ENCODE peak calls at places on chromosomes 4 and X, in ten cellular contexts. E, G, W, K, B, T, C, I, R and A are unnamed samples.
A peak's percentile ranks its signal among the peaks of the same experiment; 100 is the strongest.

GRCh38 chr4:74793757-74794340 is 474 bp downstream of the BTC start:
- DNase-seq in E (peak; percentile 63), G (peak; percentile 69), W (no peak), K (peak; percentile 66), B (no peak), T (peak; percentile 60), C (peak; percentile 91), I (peak; percentile 6), R (peak; percentile 96), A (peak; percentile 48)

GRCh38 chr4:94826206-94826605 is 68.5 kb downstream of the BMPR1B start:
- DNase-seq in E (no peak), G (no peak), W (no peak), K (no peak), B (no peak), T (no peak), C (no peak), I (no peak), R (no peak), A (no peak)

GRCh38 chr4:960736-961650 is 12.4 kb downstream of the DGKQ start:
- DNase-seq in E (no peak), G (no peak), W (no peak), K (no peak), B (no peak), T (no peak), C (no peak), I (peak; percentile 29), R (no peak), A (no peak)

GRCh38 chr4:182842104-182842600 is 75.0 kb downstream of the DCTD start:
- DNase-seq in E (no peak), G (no peak), W (no peak), K (no peak), B (no peak), T (no peak), C (no peak), I (no peak), R (no peak), A (no peak)

GRCh38 chrX:47078129-47079043 is at the start of gene RGN:
- DNase-seq in E (no peak), G (peak; percentile 32), W (no peak), K (no peak), B (no peak), T (no peak), C (peak; percentile 43), I (peak; percentile 18), R (no peak), A (peak; percentile 39)

GRCh38 chrX:110915120-110915519 is 119.5 kb upstream of the CHRDL1 start:
- DNase-seq in E (no peak), G (peak; percentile 19), W (no peak), K (no peak), B (no peak), T (no peak), C (no peak), I (no peak), R (no peak), A (peak; percentile 72)

GRCh38 chr4:114598191-114599121 is at the start of gene UGT8:
- DNase-seq in E (peak; percentile 34), G (peak; percentile 78), W (peak; percentile 82), K (no peak), B (peak; percentile 35), T (no peak), C (peak; percentile 88), I (peak; percentile 77), R (no peak), A (peak; percentile 44)

GRCh38 chr4:39021631-39022030 is 10.6 kb downstream of the TMEM156 start:
- DNase-seq in E (no peak), G (no peak), W (no peak), K (no peak), B (no peak), T (no peak), C (no peak), I (no peak), R (no peak), A (no peak)

GRCh38 chr4:6337331-6337935 is 67.8 kb downstream of the WFS1 start:
- DNase-seq in E (no peak), G (no peak), W (no peak), K (no peak), B (peak; percentile 54), T (no peak), C (no peak), I (no peak), R (peak; percentile 5), A (no peak)

GRCh38 chrX:46582964-46583363 is 9.4 kb downstream of the CHST7 start:
- DNase-seq in E (no peak), G (no peak), W (no peak), K (no peak), B (no peak), T (no peak), C (no peak), I (no peak), R (no peak), A (peak; percentile 87)

GRCh38 chr4:90906239-90906638 is 779.0 kb downstream of the CCSER1 start:
- DNase-seq in E (no peak), G (no peak), W (no peak), K (no peak), B (no peak), T (no peak), C (no peak), I (no peak), R (no peak), A (no peak)

GRCh38 chr4:654871-655734 is 19.0 kb downstream of the ATP5ME start:
- DNase-seq in E (no peak), G (no peak), W (no peak), K (no peak), B (no peak), T (no peak), C (no peak), I (no peak), R (no peak), A (no peak)

GRCh38 chr4:78451407-78451806 is 100.2 kb upstream of the ANXA3 start:
- DNase-seq in E (no peak), G (no peak), W (no peak), K (no peak), B (no peak), T (no peak), C (no peak), I (no peak), R (no peak), A (no peak)
- H3K9me2 ChIP-seq in E (no peaks in the 10 kb centered on the region), G (no peaks in the 10 kb centered on the region), W (no peaks in the 10 kb centered on the region), K (no peaks in the 10 kb centered on the region), B (no peaks in the 10 kb centered on the region), T (no peaks in the 10 kb centered on the region), C (no peaks in the 10 kb centered on the region), I (no peaks in the 10 kb centered on the region), R (no peaks in the 10 kb centered on the region), A (peaks cover 2% of the 10 kb centered on the region)

GRCh38 chr4:10096201-10096975 is 20.2 kb downstream of the WDR1 start:
- DNase-seq in E (peak; percentile 89), G (peak; percentile 64), W (no peak), K (peak; percentile 90), B (peak; percentile 76), T (no peak), C (no peak), I (no peak), R (peak; percentile 98), A (peak; percentile 96)

GRCh38 chr4:10099521-10100325 is 16.9 kb downstream of the WDR1 start:
- DNase-seq in E (no peak), G (no peak), W (no peak), K (no peak), B (no peak), T (no peak), C (no peak), I (no peak), R (no peak), A (no peak)

GRCh38 chr4:10098770-10099139 is 17.8 kb downstream of the WDR1 start:
- DNase-seq in E (peak; percentile 36), G (no peak), W (no peak), K (no peak), B (peak; percentile 41), T (no peak), C (no peak), I (no peak), R (no peak), A (peak; percentile 82)

GRCh38 chr4:10096976-10097330 is 19.6 kb downstream of the WDR1 start:
- DNase-seq in E (no peak), G (no peak), W (no peak), K (no peak), B (no peak), T (no peak), C (no peak), I (no peak), R (peak; percentile 59), A (no peak)

DNA sequence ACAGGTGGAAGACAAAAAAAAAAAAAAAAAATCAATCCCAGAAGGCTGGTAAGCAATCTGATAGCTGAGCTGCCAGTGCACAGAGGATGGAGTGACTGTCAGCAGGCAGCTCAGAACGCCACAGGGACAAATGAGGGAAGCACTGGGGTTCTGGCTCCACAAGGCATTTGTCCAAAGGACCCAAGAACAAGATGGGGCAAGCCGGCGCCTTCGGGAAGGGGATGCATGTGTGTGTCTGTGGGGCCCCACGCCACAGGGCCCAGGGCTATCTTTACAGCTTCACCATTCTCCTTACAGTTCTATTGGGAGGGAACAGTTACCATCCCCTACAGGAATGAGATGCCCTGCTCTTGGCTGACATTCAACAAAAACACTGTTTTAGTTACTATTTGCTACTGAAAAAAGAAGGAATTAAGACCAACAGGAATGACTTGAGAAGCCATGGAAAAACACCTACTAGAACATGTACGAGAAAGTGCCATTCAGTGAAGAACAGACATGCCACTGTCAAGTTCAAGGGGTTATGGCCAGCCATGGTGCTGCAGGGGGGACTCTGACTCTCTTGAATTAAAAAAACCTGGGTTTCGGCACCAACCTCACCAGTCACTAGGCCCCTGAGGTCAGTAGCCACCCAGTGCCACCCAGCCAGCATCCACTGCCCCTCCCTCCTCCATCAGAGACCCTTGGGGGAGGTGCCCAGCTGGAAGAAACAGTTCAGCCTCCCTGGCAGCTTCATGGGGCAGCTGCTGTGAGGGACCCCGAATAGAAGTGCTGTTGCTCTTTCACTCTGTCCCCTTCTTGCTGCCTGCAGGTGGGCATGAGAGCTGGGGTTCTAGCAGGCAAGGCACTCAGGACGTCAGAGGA is 18.5 kb downstream of the WDR1 start:
- DNase-seq in E (no peak), G (no peak), W (no peak), K (no peak), B (no peak), T (no peak), C (no peak), I (no peak), R (no peak), A (peak; percentile 25)
- H3K4me1 ChIP-seq in E (peaks cover 45% of the 10 kb centered on the region), G (peaks cover 16% of the 10 kb centered on the region), W (no peaks in the 10 kb centered on the region), K (peaks cover 39% of the 10 kb centered on the region), B (peaks cover 70% of the 10 kb centered on the region), T (no peaks in the 10 kb centered on the region), C (peaks cover 3% of the 10 kb centered on the region), I (peaks cover 19% of the 10 kb centered on the region), R (peaks cover 63% of the 10 kb centered on the region), A (peaks cover 83% of the 10 kb centered on the region)

GRCh38 chrX:129091097-129091496 is 432.2 kb downstream of the SMARCA1 start:
- DNase-seq in E (no peak), G (no peak), W (peak; percentile 60), K (no peak), B (no peak), T (no peak), C (peak; percentile 81), I (no peak), R (peak; percentile 18), A (no peak)

GRCh38 chrX:129086802-129087201 is 436.5 kb downstream of the SMARCA1 start:
- DNase-seq in E (no peak), G (no peak), W (no peak), K (no peak), B (no peak), T (no peak), C (no peak), I (no peak), R (no peak), A (no peak)
- H3K9me2 ChIP-seq in E (no peaks in the 10 kb centered on the region), G (no peaks in the 10 kb centered on the region), W (no peaks in the 10 kb centered on the region), K (no peaks in the 10 kb centered on the region), B (no peaks in the 10 kb centered on the region), T (no peaks in the 10 kb centered on the region), C (no peaks in the 10 kb centered on the region), I (no peaks in the 10 kb centered on the region), R (no peaks in the 10 kb centered on the region), A (no peaks in the 10 kb centered on the region)

GRCh38 chr4:47729086-47729763 is 108.6 kb downstream of the CORIN start:
- DNase-seq in E (no peak), G (no peak), W (no peak), K (no peak), B (no peak), T (no peak), C (no peak), I (no peak), R (no peak), A (no peak)
- H3K4me1 ChIP-seq in E (no peaks in the 10 kb centered on the region), G (no peaks in the 10 kb centered on the region), W (no peaks in the 10 kb centered on the region), K (no peaks in the 10 kb centered on the region), B (no peaks in the 10 kb centered on the region), T (peaks cover 13% of the 10 kb centered on the region), C (no peaks in the 10 kb centered on the region), I (no peaks in the 10 kb centered on the region), R (no peaks in the 10 kb centered on the region), A (no peaks in the 10 kb centered on the region)